ENCODE peak calls at places on chromosomes 13 and 19, in eight cellular contexts. R is RPMI8226; F is activated CD4-positive, alpha-beta T cell treated with anti-CD3 and anti-CD28 coated beads for 48 hours; J is SK-N-SH; C is T-helper 2 cell; N is GOT3; D is activated CD8-positive, alpha-beta memory T cell treated with anti-CD3 and anti-CD28 coated beads for 4 hours; T is NK-92 treated with Interleukin-12 subunit alpha and Interleukin-12 subunit beta, amount 100 ng/mL, for 24 hours. B is an unnamed sample.

GRCh38 chr19:38656171-38656981 is 8.9 kb downstream of the ACTN4 start:
- DNase-seq in R (no peak), F (peak), J (no peak), C (peak), N (no peak), D (no peak), T (no peak), B (peak)

GRCh38 chr19:51156710-51157109 is 14.6 kb downstream of the SIGLEC7 start:
- DNase-seq in R (no peak), F (no peak), J (no peak), C (no peak), N (no peak), D (no peak), T (no peak), B (no peak)

GRCh38 chr19:28701491-28701890 is 511.5 kb downstream of the UQCRFS1 start:
- DNase-seq in R (no peak), F (no peak), J (no peak), C (no peak), N (no peak), D (no peak), T (no peak), B (no peak)

GRCh38 chr13:50400930-50401553 is 385.8 kb downstream of the KCNRG start:
- DNase-seq in R (no peak), F (no peak), J (no peak), C (no peak), N (no peak), D (no peak), T (no peak), B (peak)

GRCh38 chr13:73056054-73056962 is 2.5 kb upstream of the KLF5 start:
- DNase-seq in R (no peak), F (no peak), J (no peak), C (no peak), N (no peak), D (no peak), T (no peak), B (no peak)

GRCh38 chr13:98221234-98221633 is 44.2 kb upstream of the RNF113B start:
- DNase-seq in R (no peak), F (no peak), J (no peak), C (no peak), N (no peak), D (no peak), T (no peak), B (peak)

GRCh38 chr13:110468986-110469495 is 92.5 kb downstream of the RAB20 start:
- DNase-seq in R (no peak), F (no peak), J (no peak), C (no peak), N (no peak), D (no peak), T (no peak), B (peak)

GRCh38 chr13:59776924-59777690 is 386.6 kb downstream of the DIAPH3 start:
- DNase-seq in R (no peak), F (no peak), J (no peak), C (no peak), N (no peak), D (no peak), T (no peak), B (no peak)

GRCh38 chr19:35712529-35712909 is 5.3 kb upstream of the KMT2B start:
- DNase-seq in R (no peak), F (peak), J (no peak), C (no peak), N (no peak), D (peak), T (peak), B (no peak)

GRCh38 chr19:18499055-18499775 is 22.7 kb downstream of the ELL start:
- DNase-seq in R (no peak), F (no peak), J (no peak), C (no peak), N (no peak), D (no peak), T (no peak), B (no peak)

GRCh38 chr19:49475995-49476880 is 2.2 kb downstream of the FLT3LG start:
- DNase-seq in R (no peak), F (peak), J (peak), C (peak), N (no peak), D (no peak), T (peak), B (no peak)

GRCh38 chr19:3357731-3358391 is 8.5 kb upstream of the NFIC start:
- DNase-seq in R (no peak), F (no peak), J (no peak), C (peak), N (no peak), D (no peak), T (no peak), B (no peak)

GRCh38 chr13:108777421-108778420 is 148.3 kb downstream of the MYO16 start:
- DNase-seq in R (no peak), F (no peak), J (no peak), C (no peak), N (no peak), D (no peak), T (no peak), B (no peak)

GRCh38 chr19:39727070-39727800 is 10.6 kb downstream of the CLC start:
- DNase-seq in R (no peak), F (no peak), J (no peak), C (no peak), N (no peak), D (no peak), T (no peak), B (no peak)

GRCh38 chr19:13026478-13026999 is 31.3 kb downstream of the NFIX start:
- DNase-seq in R (no peak), F (no peak), J (no peak), C (no peak), N (no peak), D (no peak), T (no peak), B (no peak)

GRCh38 chr13:20814224-20814910 is 40.6 kb upstream of the EEF1AKMT1 start:
- DNase-seq in R (no peak), F (no peak), J (peak), C (no peak), N (peak), D (no peak), T (no peak), B (peak)

GRCh38 chr19:43584484-43584883 is 8.9 kb downstream of the PINLYP start:
- DNase-seq in R (no peak), F (no peak), J (no peak), C (no peak), N (no peak), D (no peak), T (no peak), B (no peak)

GRCh38 chr13:73677041-73677589 is 457.1 kb downstream of the KLF12 start:
- DNase-seq in R (no peak), F (no peak), J (no peak), C (no peak), N (no peak), D (no peak), T (no peak), B (peak)

GRCh38 chr19:49409441-49410029 is 13.7 kb downstream of the PTH2 start:
- DNase-seq in R (peak), F (no peak), J (no peak), C (no peak), N (no peak), D (no peak), T (no peak), B (no peak)

GRCh38 chr13:107512551-107512950 is 702.8 kb downstream of the LIG4 start:
- DNase-seq in R (no peak), F (no peak), J (no peak), C (no peak), N (no peak), D (no peak), T (no peak), B (no peak)

B was measured in foreskin melanocyte.